ENCODE peak calls at places on chromosomes 3 and 15, in seven cellular contexts. One of them, this sample, is unnamed.

GRCh38 chr3:30649572-30650310 is 43.3 kb downstream of the TGFBR2 start:
- ATAC-seq in upper lobe of left lung: no peak
- ATAC-seq in A549: no peak
- ATAC-seq in activated CD8-positive, alpha-beta memory T cell treated with anti-CD3 and anti-CD28 coated beads, Interleukin-2, amount 10 ng/mL, durations not matched to agents 7 days and 5 days: no peak
- ATAC-seq in activated T-helper 17 cell treated with anti-CD3 and anti-CD28 coated beads, Interleukin-2, amount 50 U/mL, for 72 hours: no peak
- ATAC-seq in right lobe of liver: peak; percentile 33
- ATAC-seq in Right ventricle myocardium inferior: peak; percentile 56
- ATAC-seq in this sample: no peak

GRCh38 chr15:37372064-37372463 is 271.7 kb upstream of the MEIS2 start:
- ATAC-seq in upper lobe of left lung: no peak
- ATAC-seq in right lobe of liver: no peak
- ATAC-seq in activated T-helper 17 cell treated with anti-CD3 and anti-CD28 coated beads, Interleukin-2, amount 50 U/mL, for 72 hours: no peak
- ATAC-seq in A549: no peak
- ATAC-seq in activated CD8-positive, alpha-beta memory T cell treated with anti-CD3 and anti-CD28 coated beads, Interleukin-2, amount 10 ng/mL, durations not matched to agents 7 days and 5 days: no peak
- ATAC-seq in Right ventricle myocardium inferior: no peak
- ATAC-seq in this sample: no peak

GRCh38 chr3:100702082-100703014 is 6.9 kb upstream of the TFG start:
- ATAC-seq in activated CD8-positive, alpha-beta memory T cell treated with anti-CD3 and anti-CD28 coated beads, Interleukin-2, amount 10 ng/mL, durations not matched to agents 7 days and 5 days: no peak
- ATAC-seq in activated T-helper 17 cell treated with anti-CD3 and anti-CD28 coated beads, Interleukin-2, amount 50 U/mL, for 72 hours: no peak
- ATAC-seq in upper lobe of left lung: no peak
- ATAC-seq in A549: no peak
- ATAC-seq in right lobe of liver: peak; percentile 31
- ATAC-seq in Right ventricle myocardium inferior: no peak
- ATAC-seq in this sample: no peak

GRCh38 chr3:105197863-105198262 is 168.8 kb upstream of the ALCAM start:
- ATAC-seq in activated T-helper 17 cell treated with anti-CD3 and anti-CD28 coated beads, Interleukin-2, amount 50 U/mL, for 72 hours: no peak
- ATAC-seq in activated CD8-positive, alpha-beta memory T cell treated with anti-CD3 and anti-CD28 coated beads, Interleukin-2, amount 10 ng/mL, durations not matched to agents 7 days and 5 days: no peak
- ATAC-seq in right lobe of liver: no peak
- ATAC-seq in Right ventricle myocardium inferior: no peak
- ATAC-seq in upper lobe of left lung: no peak
- ATAC-seq in A549: no peak
- ATAC-seq in this sample: no peak

GRCh38 chr3:7489417-7489816 is 628.5 kb downstream of the GRM7 start:
- ATAC-seq in Right ventricle myocardium inferior: no peak
- ATAC-seq in upper lobe of left lung: no peak
- ATAC-seq in activated CD8-positive, alpha-beta memory T cell treated with anti-CD3 and anti-CD28 coated beads, Interleukin-2, amount 10 ng/mL, durations not matched to agents 7 days and 5 days: no peak
- ATAC-seq in activated T-helper 17 cell treated with anti-CD3 and anti-CD28 coated beads, Interleukin-2, amount 50 U/mL, for 72 hours: no peak
- ATAC-seq in A549: no peak
- ATAC-seq in right lobe of liver: no peak
- ATAC-seq in this sample: no peak

GRCh38 chr15:83206387-83206970 is 1.1 kb downstream of the HDGFL3 start:
- ATAC-seq in activated T-helper 17 cell treated with anti-CD3 and anti-CD28 coated beads, Interleukin-2, amount 50 U/mL, for 72 hours: no peak
- ATAC-seq in right lobe of liver: no peak
- ATAC-seq in Right ventricle myocardium inferior: peak; percentile 4
- ATAC-seq in A549: peak; percentile 26
- ATAC-seq in upper lobe of left lung: no peak
- ATAC-seq in activated CD8-positive, alpha-beta memory T cell treated with anti-CD3 and anti-CD28 coated beads, Interleukin-2, amount 10 ng/mL, durations not matched to agents 7 days and 5 days: no peak
- ATAC-seq in this sample: no peak

GRCh38 chr15:58795825-58796224 is 24.7 kb downstream of the MINDY2 start:
- ATAC-seq in right lobe of liver: no peak
- ATAC-seq in activated CD8-positive, alpha-beta memory T cell treated with anti-CD3 and anti-CD28 coated beads, Interleukin-2, amount 10 ng/mL, durations not matched to agents 7 days and 5 days: no peak
- ATAC-seq in Right ventricle myocardium inferior: no peak
- ATAC-seq in upper lobe of left lung: no peak
- ATAC-seq in activated T-helper 17 cell treated with anti-CD3 and anti-CD28 coated beads, Interleukin-2, amount 50 U/mL, for 72 hours: peak; percentile 80
- ATAC-seq in A549: no peak
- ATAC-seq in this sample: no peak

GRCh38 chr3:194447161-194447560 is 39.6 kb downstream of the ATP13A3 start:
- ATAC-seq in A549: no peak
- ATAC-seq in upper lobe of left lung: no peak
- ATAC-seq in Right ventricle myocardium inferior: no peak
- ATAC-seq in activated CD8-positive, alpha-beta memory T cell treated with anti-CD3 and anti-CD28 coated beads, Interleukin-2, amount 10 ng/mL, durations not matched to agents 7 days and 5 days: no peak
- ATAC-seq in activated T-helper 17 cell treated with anti-CD3 and anti-CD28 coated beads, Interleukin-2, amount 50 U/mL, for 72 hours: peak; percentile 40
- ATAC-seq in right lobe of liver: peak; percentile 69
- ATAC-seq in this sample: no peak

GRCh38 chr3:100615684-100616083 is 6.3 kb downstream of the ADGRG7 start:
- ATAC-seq in upper lobe of left lung: no peak
- ATAC-seq in activated CD8-positive, alpha-beta memory T cell treated with anti-CD3 and anti-CD28 coated beads, Interleukin-2, amount 10 ng/mL, durations not matched to agents 7 days and 5 days: no peak
- ATAC-seq in right lobe of liver: no peak
- ATAC-seq in A549: no peak
- ATAC-seq in activated T-helper 17 cell treated with anti-CD3 and anti-CD28 coated beads, Interleukin-2, amount 50 U/mL, for 72 hours: no peak
- ATAC-seq in Right ventricle myocardium inferior: no peak
- ATAC-seq in this sample: no peak

GRCh38 chr3:11273945-11274344 is 1.7 kb downstream of the ATG7 start:
- ATAC-seq in activated CD8-positive, alpha-beta memory T cell treated with anti-CD3 and anti-CD28 coated beads, Interleukin-2, amount 10 ng/mL, durations not matched to agents 7 days and 5 days: no peak
- ATAC-seq in right lobe of liver: no peak
- ATAC-seq in A549: no peak
- ATAC-seq in upper lobe of left lung: no peak
- ATAC-seq in Right ventricle myocardium inferior: no peak
- ATAC-seq in activated T-helper 17 cell treated with anti-CD3 and anti-CD28 coated beads, Interleukin-2, amount 50 U/mL, for 72 hours: no peak
- ATAC-seq in this sample: no peak